ENCODE peak calls at places on chromosomes 12 and 14, in four cellular contexts. One of them, this sample, is unnamed.

GRCh38 chr12:43988838-43989560 is 153.1 kb downstream of the TMEM117 start:
- DNase-seq in H1: no peak
- DNase-seq in GM12878: peak
- DNase-seq in K562: no peak
- DNase-seq in this sample: no peak

GRCh38 chr14:22812744-22813143 is 2.5 kb downstream of the SLC7A7 start:
- DNase-seq in GM12878: no peak
- DNase-seq in K562: no peak
- DNase-seq in H1: peak
- DNase-seq in this sample: no peak

GRCh38 chr12:1380171-1380974 is 214.0 kb downstream of the FBXL14 start:
- DNase-seq in K562: no peak
- DNase-seq in GM12878: no peak
- DNase-seq in H1: no peak
- DNase-seq in this sample: no peak

GRCh38 chr12:111741235-111741812 is 25.4 kb upstream of the ALDH2 start:
- DNase-seq in GM12878: no peak
- DNase-seq in H1: no peak
- DNase-seq in K562: peak
- DNase-seq in this sample: peak

GRCh38 chr12:52474212-52474611 is 607 bp upstream of the KRT6C start:
- DNase-seq in GM12878: no peak
- DNase-seq in H1: no peak
- DNase-seq in K562: no peak
- DNase-seq in this sample: no peak

GRCh38 chr14:59629384-59630158 is 53.0 kb upstream of the CCDC175 start:
- DNase-seq in H1: no peak
- DNase-seq in GM12878: no peak
- DNase-seq in K562: no peak
- DNase-seq in this sample: peak

GRCh38 chr12:6899837-6900519 is 4.6 kb upstream of the LRRC23 start:
- DNase-seq in H1: no peak
- DNase-seq in GM12878: no peak
- DNase-seq in K562: peak
- DNase-seq in this sample: no peak

GRCh38 chr14:21070610-21071224 is 613 bp downstream of the ARHGEF40 start:
- DNase-seq in K562: peak
- DNase-seq in H1: peak
- DNase-seq in GM12878: no peak
- DNase-seq in this sample: peak

GRCh38 chr12:81992461-81992860 is 233.3 kb upstream of the PPFIA2 start:
- DNase-seq in H1: no peak
- DNase-seq in K562: no peak
- DNase-seq in GM12878: no peak
- DNase-seq in this sample: peak

DNA sequence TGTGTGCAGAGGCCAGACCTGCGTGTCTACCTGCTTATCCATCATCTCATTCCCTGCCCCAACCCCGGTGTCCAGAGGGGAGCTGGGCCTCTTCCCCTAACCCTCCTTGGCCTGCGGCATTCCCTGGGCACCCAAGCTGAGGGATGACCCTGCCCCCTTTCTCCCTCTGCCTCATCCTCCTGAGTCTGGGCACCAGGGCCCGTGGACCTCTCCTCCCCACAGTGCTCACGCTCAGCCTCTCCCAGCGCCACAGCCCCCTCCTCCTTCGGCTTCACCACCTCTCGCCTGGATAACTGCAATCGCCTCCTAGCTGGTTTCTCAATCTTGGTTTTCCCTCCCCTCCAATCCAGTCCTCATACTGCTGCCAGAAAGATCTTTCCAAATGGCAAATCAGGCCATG is 16.3 kb downstream of the IRF2BPL start:
- DNase-seq in GM12878: no peak
- DNase-seq in K562: no peak
- DNase-seq in H1: no peak
- DNase-seq in this sample: no peak
- H3K27ac ChIP-seq in GM12878: no peak
- H3K27ac ChIP-seq in K562: no peak
- H3K27ac ChIP-seq in H1: no peak
- H3K27ac ChIP-seq in this sample: no peak

DNA sequence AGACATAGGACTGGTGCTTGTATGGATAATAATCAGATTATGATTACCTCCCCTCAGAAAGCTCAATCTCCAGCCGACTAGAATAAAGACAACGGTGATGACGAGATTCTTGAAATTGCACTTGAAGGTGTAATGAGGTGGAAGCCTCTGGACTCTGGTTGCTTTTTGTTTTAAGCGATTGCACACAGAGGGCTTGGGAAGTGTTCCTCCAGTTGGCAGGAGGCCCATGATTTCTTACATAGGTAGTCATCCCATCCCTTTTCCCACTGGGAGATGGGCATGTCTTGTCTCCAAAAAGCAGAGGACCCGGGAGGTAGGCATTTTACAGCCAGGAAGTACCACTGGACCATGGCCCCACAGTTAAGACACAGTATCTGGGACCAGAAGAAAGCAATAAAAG is 165.7 kb upstream of the FKBP4 start:
- DNase-seq in H1: no peak
- DNase-seq in K562: no peak
- DNase-seq in GM12878: no peak
- DNase-seq in this sample: no peak
- TF ChIP-seq NRF1 in H1: no peak
- TF ChIP-seq NRF1 in K562: no peak
- TF ChIP-seq NRF1 in GM12878: no peak
- TF ChIP-seq NRF1 in this sample: no peak

GRCh38 chr12:124428136-124428791 is 133.4 kb downstream of the RFLNA start:
- DNase-seq in H1: no peak
- DNase-seq in K562: no peak
- DNase-seq in GM12878: no peak
- DNase-seq in this sample: peak

GRCh38 chr12:124425667-124426066 is 130.8 kb downstream of the RFLNA start:
- DNase-seq in H1: no peak
- DNase-seq in GM12878: no peak
- DNase-seq in K562: no peak
- DNase-seq in this sample: no peak

GRCh38 chr12:124428792-124429281 is 133.9 kb downstream of the RFLNA start:
- DNase-seq in GM12878: no peak
- DNase-seq in H1: no peak
- DNase-seq in K562: no peak
- DNase-seq in this sample: peak

GRCh38 chr12:124424516-124424905 is 129.6 kb downstream of the RFLNA start:
- DNase-seq in GM12878: no peak
- DNase-seq in K562: no peak
- DNase-seq in H1: no peak
- DNase-seq in this sample: no peak

GRCh38 chr12:124426594-124427550 is 132.0 kb downstream of the RFLNA start:
- DNase-seq in H1: no peak
- DNase-seq in K562: no peak
- DNase-seq in GM12878: no peak
- DNase-seq in this sample: no peak
- H3K27ac ChIP-seq in H1: no peak
- H3K27ac ChIP-seq in K562: no peak
- H3K27ac ChIP-seq in GM12878: no peak
- H3K27ac ChIP-seq in this sample: peak

DNA sequence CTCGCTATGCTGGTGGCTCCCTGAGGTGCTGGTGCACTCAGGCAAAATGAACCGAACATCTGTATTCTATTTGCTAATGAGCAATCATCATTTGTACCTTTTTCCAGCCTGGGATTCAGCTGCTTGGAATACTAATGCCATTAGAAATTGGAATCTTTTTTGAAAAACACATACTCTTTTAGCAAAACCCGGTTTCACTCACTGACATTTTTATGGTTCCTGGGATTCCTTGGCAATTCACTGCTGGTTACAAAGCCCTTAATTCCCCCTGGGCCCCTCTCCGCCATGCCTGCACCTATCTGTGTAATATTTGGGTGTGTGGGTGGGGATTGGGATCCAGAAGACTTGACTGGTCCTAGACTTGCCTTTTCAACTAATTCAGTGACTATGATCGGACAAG is 199.2 kb downstream of the FOXN3 start:
- DNase-seq in H1: no peak
- DNase-seq in K562: no peak
- DNase-seq in GM12878: no peak
- DNase-seq in this sample: no peak
- TF ChIP-seq NRF1 in H1: no peak
- TF ChIP-seq NRF1 in K562: no peak
- TF ChIP-seq NRF1 in GM12878: no peak
- TF ChIP-seq NRF1 in this sample: no peak

GRCh38 chr12:32542550-32543229 is 136.4 kb upstream of the DNM1L start:
- DNase-seq in GM12878: no peak
- DNase-seq in H1: no peak
- DNase-seq in K562: no peak
- DNase-seq in this sample: no peak
- H3K27ac ChIP-seq in GM12878: no peak
- H3K27ac ChIP-seq in H1: no peak
- H3K27ac ChIP-seq in K562: no peak
- H3K27ac ChIP-seq in this sample: no peak